ENCODE peak calls at places on chromosomes 3 and 15, in four cellular contexts. F is stomach, E is GM23248, H is HCT116. D is an unnamed sample.

GRCh38 chr15:93929375-93930094 is 301.8 kb upstream of the MCTP2 start:
- DNase-seq in F (no peak), E (peak; percentile 98), H (no peak), D (no peak)

GRCh38 chr3:69320867-69321266 is 65.0 kb downstream of the FRMD4B start:
- DNase-seq in F (no peak), E (no peak), H (no peak), D (no peak)

GRCh38 chr3:71310595-71311319 is 272.8 kb downstream of the FOXP1 start:
- DNase-seq in F (no peak), E (peak; percentile 94), H (no peak), D (no peak)

GRCh38 chr15:89143503-89144162 is 55.4 kb downstream of the ABHD2 start:
- DNase-seq in F (no peak), E (peak; percentile 86), H (no peak), D (no peak)

GRCh38 chr3:78238811-78239210 is 1198.9 kb downstream of the ROBO2 start:
- DNase-seq in F (no peak), E (no peak), H (no peak), D (no peak)

GRCh38 chr3:70849911-70850699 is 537.7 kb upstream of the MDFIC2 start:
- DNase-seq in F (no peak), E (peak; percentile 86), H (peak; percentile 3), D (no peak)

GRCh38 chr3:194058189-194058571 is 77.8 kb upstream of the HES1 start:
- DNase-seq in F (peak; percentile 54), E (peak; percentile 66), H (no peak), D (peak; percentile 84)

GRCh38 chr3:30749230-30749629 is 142.8 kb downstream of the TGFBR2 start:
- DNase-seq in F (no peak), E (peak; percentile 17), H (no peak), D (no peak)

GRCh38 chr3:116896116-116896515 is 186.5 kb downstream of the TUSC7 start:
- DNase-seq in F (no peak), E (no peak), H (no peak), D (no peak)

GRCh38 chr15:70048578-70048977 is 49.1 kb downstream of the TLE3 start:
- DNase-seq in F (no peak), E (no peak), H (no peak), D (no peak)

GRCh38 chr3:143105170-143105569 is 14.4 kb upstream of the CHST2 start:
- DNase-seq in F (no peak), E (no peak), H (no peak), D (no peak)

DNA sequence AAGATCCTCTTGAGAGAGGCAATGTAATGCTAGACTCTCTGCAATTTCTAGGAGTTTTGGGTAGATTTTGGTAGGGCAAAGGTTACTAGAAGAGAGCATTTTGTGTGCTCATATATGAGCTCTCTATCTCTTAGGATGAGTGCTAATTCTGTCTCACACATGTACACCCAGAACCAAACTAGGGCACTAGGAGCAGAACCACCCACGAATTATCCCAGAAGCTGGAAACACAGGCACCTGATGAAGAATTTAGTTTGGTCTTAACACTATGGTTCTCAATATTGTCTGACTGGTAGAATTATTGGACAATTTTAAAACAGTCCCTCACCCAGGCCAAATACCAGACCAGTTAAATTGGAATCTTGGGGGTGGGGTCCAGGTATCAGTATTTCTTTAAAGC is 94.8 kb downstream of the PRICKLE2 start:
- DNase-seq in F (no peak), E (no peak), H (no peak), D (no peak)
- H3K4me1 ChIP-seq in F (no peaks in the 10 kb centered on the region), E (no peaks in the 10 kb centered on the region), H (no peaks in the 10 kb centered on the region), D (no peaks in the 10 kb centered on the region)

GRCh38 chr15:19956124-19956796 is 585.3 kb downstream of the GOLGA6L6 start:
- DNase-seq in F (no peak), E (no peak), H (no peak), D (no peak)
- H3K9me3 ChIP-seq in F (peaks cover 15% of the 10 kb centered on the region), E (no peaks in the 10 kb centered on the region), H (no peaks in the 10 kb centered on the region), D (no peaks in the 10 kb centered on the region)

DNA sequence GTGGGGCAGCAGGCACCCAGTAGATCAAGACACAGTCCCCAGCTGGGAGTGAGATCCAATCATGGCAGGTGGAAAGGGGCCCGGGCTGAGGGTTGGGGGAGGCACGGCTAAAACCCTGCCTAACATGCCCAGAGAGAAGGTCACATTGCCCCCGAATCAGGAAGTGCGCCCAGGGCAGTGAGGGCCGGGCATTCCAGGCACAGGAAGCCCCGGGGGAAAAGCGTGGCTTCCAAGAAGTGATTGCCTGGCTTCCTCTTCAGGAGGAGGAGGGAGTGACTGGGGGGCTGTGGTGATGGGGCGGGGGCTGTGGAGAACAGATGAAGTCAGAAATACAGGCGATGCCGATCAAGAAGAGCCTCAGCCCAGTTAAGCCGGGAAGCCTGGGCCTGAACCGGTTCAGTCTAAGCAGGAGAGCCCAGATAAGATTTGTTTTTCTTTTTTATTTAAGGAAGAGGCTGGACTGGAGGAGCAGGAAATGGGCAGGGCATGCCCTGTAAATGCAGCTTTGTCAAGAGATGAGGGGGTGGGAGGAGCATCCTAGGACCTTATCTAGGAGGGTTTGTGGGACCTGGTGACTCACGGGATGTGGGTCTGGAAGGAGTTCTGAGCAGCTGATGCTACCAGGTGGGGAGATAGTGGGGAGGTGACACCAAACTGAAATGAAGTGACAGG is 83.9 kb downstream of the CHSY1 start:
- DNase-seq in F (peak; percentile 42), E (peak; percentile 71), H (peak; percentile 31), D (peak; percentile 76)
- H3K4me1 ChIP-seq in F (peaks cover 12% of the 10 kb centered on the region), E (peaks cover 30% of the 10 kb centered on the region), H (peaks cover 14% of the 10 kb centered on the region), D (peaks cover 5% of the 10 kb centered on the region)

GRCh38 chr3:6041894-6042293 is 819.0 kb upstream of the GRM7 start:
- DNase-seq in F (no peak), E (no peak), H (no peak), D (no peak)
- H3K9me3 ChIP-seq in F (peaks cover 14% of the 10 kb centered on the region), E (no peaks in the 10 kb centered on the region), H (no peaks in the 10 kb centered on the region), D (no peaks in the 10 kb centered on the region)

DNA sequence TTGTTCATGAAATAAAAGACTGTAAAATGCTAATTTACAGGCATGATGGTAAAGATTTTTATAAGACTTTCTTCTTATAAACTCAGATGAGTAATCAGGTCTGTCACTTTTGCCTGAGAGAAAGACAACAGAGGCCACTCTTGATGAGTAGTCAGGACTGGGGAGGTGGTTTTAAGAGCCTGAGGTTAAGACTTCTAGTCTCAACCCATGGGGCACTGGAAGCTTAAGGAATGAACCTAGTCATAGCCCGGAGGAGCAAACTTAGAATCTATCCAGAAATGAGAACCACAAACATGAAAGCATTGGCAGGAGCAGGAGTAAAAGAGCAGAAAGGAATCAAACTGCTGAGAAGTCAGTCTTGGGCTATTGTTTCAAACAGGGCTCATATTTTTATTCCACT is 846.3 kb upstream of the ARPP21 start:
- DNase-seq in F (no peak), E (no peak), H (no peak), D (no peak)
- H3K4me1 ChIP-seq in F (no peaks in the 10 kb centered on the region), E (no peaks in the 10 kb centered on the region), H (no peaks in the 10 kb centered on the region), D (no peaks in the 10 kb centered on the region)

GRCh38 chr3:9147215-9147895 is 102.1 kb downstream of the SRGAP3 start:
- DNase-seq in F (no peak), E (peak; percentile 8), H (no peak), D (no peak)

GRCh38 chr3:9147896-9148267 is 101.6 kb downstream of the SRGAP3 start:
- DNase-seq in F (no peak), E (no peak), H (no peak), D (no peak)

GRCh38 chr3:9149566-9149965 is 99.9 kb downstream of the SRGAP3 start:
- DNase-seq in F (peak; percentile 78), E (no peak), H (no peak), D (no peak)

GRCh38 chr3:9143180-9143579 is 106.3 kb downstream of the SRGAP3 start:
- DNase-seq in F (no peak), E (no peak), H (no peak), D (no peak)

DNA sequence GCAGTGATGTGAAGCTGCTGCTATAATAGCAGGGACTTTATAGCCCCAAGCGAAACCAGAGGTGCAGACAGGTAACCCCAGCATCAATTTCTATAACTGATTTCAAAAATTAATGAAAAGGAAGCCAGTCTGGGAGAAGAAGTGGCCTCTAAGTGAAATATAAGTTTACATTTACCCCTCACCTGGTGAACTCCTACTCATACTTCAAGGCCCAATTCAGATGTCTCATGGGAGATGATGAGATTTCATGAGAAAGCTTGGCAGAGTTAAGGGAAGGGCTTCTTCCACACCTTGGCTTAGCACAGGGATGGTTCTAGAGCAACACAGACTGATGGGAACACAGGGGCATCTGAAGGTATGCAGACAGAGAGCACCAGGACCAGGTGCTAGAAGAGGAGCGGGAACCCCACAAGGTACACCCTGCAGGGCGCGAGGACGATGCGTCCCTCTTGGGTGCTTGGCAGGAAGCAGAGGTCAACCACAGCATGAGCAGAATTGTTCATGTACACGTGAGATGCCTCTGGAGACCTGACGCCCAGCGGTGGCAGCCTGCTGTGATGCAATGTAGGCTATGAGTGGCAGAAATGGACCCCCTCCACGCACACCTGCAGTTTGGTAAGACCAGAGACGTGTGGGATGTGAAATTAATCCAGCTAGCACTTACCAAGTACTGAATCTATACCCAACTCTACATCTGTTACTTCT is 102.9 kb downstream of the SRGAP3 start:
- DNase-seq in F (no peak), E (no peak), H (no peak), D (no peak)
- H3K9me3 ChIP-seq in F (peaks cover 13% of the 10 kb centered on the region), E (no peaks in the 10 kb centered on the region), H (no peaks in the 10 kb centered on the region), D (peaks cover 15% of the 10 kb centered on the region)

GRCh38 chr3:50156991-50157493 is 1.9 kb downstream of the SEMA3F start:
- DNase-seq in F (peak; percentile 57), E (peak; percentile 42), H (no peak), D (no peak)
- H3K4me1 ChIP-seq in F (peaks cover 60% of the 10 kb centered on the region), E (no peaks in the 10 kb centered on the region), H (peaks cover 55% of the 10 kb centered on the region), D (peaks cover 59% of the 10 kb centered on the region)

D was measured in left lung.